ENCODE peak calls at places on chromosomes 7 and 10, in four cellular contexts. P, F, B and N are unnamed samples.

GRCh38 chr7:126368-126767 is 66.0 kb upstream of the FAM20C start:
- DNase-seq in P (no peak), F (no peak), B (no peak), N (no peak)

GRCh38 chr7:44977304-44977858 is 1.4 kb downstream of the MYO1G start:
- DNase-seq in P (no peak), F (no peak), B (no peak), N (no peak)

GRCh38 chr10:50393784-50394183 is 142.5 kb upstream of the ASAH2 start:
- DNase-seq in P (no peak), F (no peak), B (no peak), N (peak; percentile 60)

GRCh38 chr10:31866118-31866670 is 62.4 kb downstream of the ARHGAP12 start:
- DNase-seq in P (no peak), F (no peak), B (no peak), N (peak; percentile 68)

GRCh38 chr7:135740868-135741267 is 7.7 kb downstream of the FAM180A start:
- DNase-seq in P (no peak), F (no peak), B (no peak), N (no peak)

GRCh38 chr7:141558544-141559183 is 7.5 kb downstream of the AGK start:
- DNase-seq in P (no peak), F (no peak), B (no peak), N (no peak)

GRCh38 chr7:128948312-128948973 is 10.7 kb downstream of the IRF5 start:
- DNase-seq in P (peak; percentile 90), F (no peak), B (no peak), N (no peak)

GRCh38 chr7:128882134-128882533 is 19.5 kb downstream of the ATP6V1F start:
- DNase-seq in P (no peak), F (no peak), B (no peak), N (no peak)

GRCh38 chr10:11145498-11145855 is 127.8 kb downstream of the CELF2 start:
- DNase-seq in P (no peak), F (no peak), B (no peak), N (no peak)

GRCh38 chr10:105797234-105797890 is 1156.3 kb downstream of the SORCS3 start:
- DNase-seq in P (peak; percentile 1), F (peak; percentile 10), B (peak; percentile 15), N (peak; percentile 25)

GRCh38 chr10:59557052-59557451 is 152.6 kb downstream of the SLC16A9 start:
- DNase-seq in P (no peak), F (no peak), B (no peak), N (no peak)
- TF ChIP-seq REST in P (no peak), F (no peak), B (no peak), N (no peak)

GRCh38 chr7:158676171-158676840 is 28.3 kb downstream of the NCAPG2 start:
- DNase-seq in P (no peak), F (no peak), B (no peak), N (no peak)

GRCh38 chr7:158672975-158673374 is 31.6 kb downstream of the NCAPG2 start:
- DNase-seq in P (peak; percentile 61), F (no peak), B (no peak), N (peak; percentile 66)

GRCh38 chr7:158682456-158682855 is 22.1 kb downstream of the NCAPG2 start:
- DNase-seq in P (no peak), F (no peak), B (no peak), N (no peak)

GRCh38 chr7:158680754-158681153 is 23.9 kb downstream of the NCAPG2 start:
- DNase-seq in P (no peak), F (no peak), B (no peak), N (no peak)

GRCh38 chr7:158676898-158677297 is 27.7 kb downstream of the NCAPG2 start:
- DNase-seq in P (no peak), F (no peak), B (no peak), N (no peak)
- TF ChIP-seq REST in P (no peak), F (no peak), B (no peak), N (no peak)

DNA sequence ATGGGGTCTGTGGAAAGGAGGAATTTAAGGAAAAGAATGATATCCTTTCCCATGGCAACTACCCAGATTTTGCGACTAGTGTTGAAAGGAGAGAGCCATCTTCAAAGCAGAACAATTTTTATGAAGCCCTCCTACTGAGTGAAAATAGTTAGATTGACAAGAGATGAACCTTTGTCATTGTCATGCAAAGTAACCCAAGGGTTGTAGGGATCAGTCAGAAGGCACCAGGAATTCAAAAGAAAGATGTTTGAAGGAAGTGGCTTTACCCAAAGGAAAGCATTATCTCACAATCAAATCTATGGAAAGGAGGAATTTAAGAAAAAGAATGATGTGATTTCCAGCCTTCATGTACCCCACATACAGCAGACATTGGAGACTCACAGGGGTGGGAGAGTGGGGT is 544.4 kb downstream of the IPMK start:
- DNase-seq in P (no peak), F (no peak), B (no peak), N (no peak)
- TF ChIP-seq REST in P (no peak), F (no peak), B (no peak), N (no peak)

GRCh38 chr7:108455833-108456677 is at the start of gene NRCAM:
- DNase-seq in P (no peak), F (no peak), B (no peak), N (peak; percentile 92)
- TF ChIP-seq REST in P (no peak), F (no peak), B (no peak), N (no peak)

GRCh38 chr10:73838008-73838567 is 26.7 kb upstream of the NDST2 start:
- DNase-seq in P (no peak), F (no peak), B (no peak), N (no peak)

GRCh38 chr10:73838827-73839226 is 27.4 kb upstream of the NDST2 start:
- DNase-seq in P (no peak), F (no peak), B (no peak), N (no peak)

GRCh38 chr10:73839276-73839966 is 28.0 kb upstream of the NDST2 start:
- DNase-seq in P (no peak), F (no peak), B (no peak), N (no peak)

GRCh38 chr10:73836427-73836826 is 25.0 kb upstream of the NDST2 start:
- DNase-seq in P (no peak), F (no peak), B (no peak), N (no peak)

DNA sequence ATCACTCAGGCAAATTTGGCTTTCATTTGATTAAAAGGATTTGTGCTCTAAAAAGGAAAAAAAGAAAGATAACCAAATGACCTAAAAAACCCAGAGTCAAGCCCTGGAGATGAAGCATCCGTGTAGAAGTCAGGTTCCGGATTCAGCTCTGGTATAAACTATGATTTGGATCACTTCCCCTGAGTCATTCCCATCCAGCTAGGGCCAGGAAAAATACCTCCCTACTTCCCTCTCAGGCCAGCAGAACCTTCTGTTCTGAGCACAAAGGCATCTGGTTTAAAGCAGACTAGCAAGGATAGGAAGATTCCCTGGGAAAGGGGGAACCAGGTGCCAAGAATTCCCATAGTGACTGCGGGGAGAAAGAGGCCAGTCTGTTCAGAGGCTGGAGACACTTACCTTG is 25.7 kb upstream of the NDST2 start:
- DNase-seq in P (no peak), F (no peak), B (no peak), N (no peak)
- TF ChIP-seq REST in P (no peak), F (no peak), B (no peak), N (no peak)

GRCh38 chr7:125357681-125358440 is 428.2 kb upstream of the POT1 start:
- DNase-seq in P (no peak), F (no peak), B (no peak), N (no peak)
- TF ChIP-seq REST in P (no peak), F (no peak), B (no peak), N (no peak)

DNA sequence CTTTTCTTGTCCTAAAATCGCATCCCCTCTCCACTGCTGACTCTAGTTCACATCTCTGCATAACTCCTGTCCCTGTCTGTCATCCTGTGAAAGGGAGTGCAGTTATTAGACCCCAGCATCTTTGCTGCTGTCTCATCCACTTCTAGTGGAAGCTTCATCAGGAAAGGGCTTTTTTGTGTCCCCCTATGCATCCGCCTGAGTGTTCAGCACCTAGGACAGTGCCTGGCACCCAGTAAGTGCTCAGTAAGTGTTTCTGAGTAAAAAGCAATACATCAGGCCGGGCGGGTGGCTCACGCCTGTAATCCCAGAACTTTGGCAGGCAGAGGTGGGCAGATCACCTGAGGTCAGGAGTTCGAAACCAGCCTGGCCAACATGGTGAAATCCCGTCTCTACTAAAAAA is 211.8 kb upstream of the FOXK1 start:
- DNase-seq in P (no peak), F (no peak), B (no peak), N (no peak)
- TF ChIP-seq REST in P (peak; percentile 90), F (peak; percentile 71), B (peak; percentile 92), N (peak; percentile 88)

GRCh38 chr7:105413887-105414437 is 25.2 kb upstream of the SRPK2 start:
- DNase-seq in P (no peak), F (no peak), B (no peak), N (no peak)
- TF ChIP-seq REST in P (peak; percentile 89), F (peak; percentile 49), B (peak; percentile 58), N (peak; percentile 70)

GRCh38 chr10:100970076-100970913 is 991 bp downstream of the SEMA4G start:
- DNase-seq in P (no peak), F (peak; percentile 26), B (no peak), N (peak; percentile 44)

GRCh38 chr10:100968839-100969174 is 497 bp upstream of the SEMA4G start:
- DNase-seq in P (no peak), F (no peak), B (no peak), N (no peak)

GRCh38 chr10:100968037-100968736 is 1.1 kb upstream of the SEMA4G start:
- DNase-seq in P (no peak), F (no peak), B (no peak), N (no peak)

GRCh38 chr10:100970914-100971811 is 1.9 kb downstream of the SEMA4G start:
- DNase-seq in P (no peak), F (no peak), B (no peak), N (peak; percentile 65)

DNA sequence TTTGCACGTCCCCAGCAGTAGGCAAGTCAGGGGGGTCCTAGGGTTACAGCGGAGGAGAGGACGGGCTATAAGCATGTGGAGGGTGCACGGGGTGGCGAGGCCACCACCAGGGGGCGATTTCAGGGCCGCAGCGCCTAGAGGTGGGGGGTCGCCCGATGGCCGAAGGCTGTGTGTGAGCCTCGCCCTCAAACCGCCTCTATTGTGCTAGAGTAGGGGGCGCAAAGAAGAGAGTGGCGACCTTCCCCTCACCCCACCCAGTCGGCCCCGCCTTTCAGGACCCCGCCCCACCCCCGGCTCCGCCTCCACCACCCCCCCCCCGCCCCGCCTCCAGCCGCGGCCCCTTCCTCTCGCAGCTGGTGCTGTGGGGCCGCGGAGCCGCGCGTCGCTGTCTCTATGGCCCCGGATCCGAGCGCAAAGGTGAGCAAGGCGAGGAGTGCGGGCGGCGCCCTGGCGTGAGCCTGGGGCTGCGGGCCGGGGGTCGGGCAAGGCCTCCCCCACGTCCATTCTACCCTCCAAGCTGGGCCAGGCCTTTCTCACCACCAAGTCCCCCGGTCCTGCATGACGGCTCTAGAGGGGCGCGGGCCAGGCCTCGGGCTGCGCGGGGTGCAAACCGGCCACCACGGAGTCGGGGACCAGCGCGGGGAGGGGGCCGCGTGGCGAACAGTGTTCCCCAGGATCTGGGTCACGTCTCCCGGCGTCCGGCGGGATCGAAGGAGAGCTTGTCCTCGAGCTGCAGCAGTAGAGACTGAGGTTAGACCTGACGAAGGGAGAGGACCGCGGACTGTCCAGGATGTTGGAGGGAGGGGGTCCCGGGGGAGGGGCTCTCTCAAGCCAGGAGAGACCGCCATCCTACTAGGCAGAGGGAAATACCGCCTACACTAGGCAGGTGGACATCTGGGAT is at the start of gene SEMA4G:
- DNase-seq in P (no peak), F (peak; percentile 21), B (peak; percentile 13), N (peak; percentile 44)
- TF ChIP-seq REST in P (no peak), F (no peak), B (no peak), N (no peak)